ENCODE peak calls at places on chromosome 10, in four cellular contexts. K is cardiac muscle cell, X is heart left ventricle, R is keratinocyte. E is an unnamed sample.

GRCh38 chr10:71600856-71601255 is 118.7 kb downstream of the C10orf105 start:
- DNase-seq in K (no peak), X (no peak), R (no peak), E (no peak)

GRCh38 chr10:80511984-80512634 is 25.6 kb upstream of the SH2D4B start:
- DNase-seq in K (no peak), X (no peak), R (no peak), E (no peak)

GRCh38 chr10:8794860-8795259 is 740.4 kb downstream of the GATA3 start:
- DNase-seq in K (no peak), X (no peak), R (no peak), E (no peak)

GRCh38 chr10:79060641-79061255 is 8.0 kb upstream of the ZMIZ1 start:
- DNase-seq in K (no peak), X (no peak), R (no peak), E (no peak)

GRCh38 chr10:67612156-67612555 is 83.8 kb downstream of the CTNNA3 start:
- DNase-seq in K (no peak), X (no peak), R (no peak), E (no peak)

GRCh38 chr10:32005050-32005449 is 51.2 kb downstream of the KIF5B start:
- DNase-seq in K (peak), X (no peak), R (no peak), E (peak)

GRCh38 chr10:92103376-92104084 is 180.0 kb downstream of the BTAF1 start:
- DNase-seq in K (no peak), X (no peak), R (no peak), E (no peak)

GRCh38 chr10:122494833-122495232 is 33.5 kb downstream of the HTRA1 start:
- DNase-seq in K (no peak), X (no peak), R (no peak), E (no peak)

GRCh38 chr10:79342811-79343541 is 4.3 kb upstream of the PPIF start:
- DNase-seq in K (peak), X (no peak), R (no peak), E (no peak)

GRCh38 chr10:46549171-46550075 is 7.0 kb downstream of the GPRIN2 start:
- DNase-seq in K (no peak), X (peak), R (no peak), E (no peak)

GRCh38 chr10:108180883-108181282 is 1016.4 kb upstream of the SORCS1 start:
- DNase-seq in K (no peak), X (no peak), R (no peak), E (peak)

GRCh38 chr10:34010891-34011290 is 676.4 kb upstream of the NRP1 start:
- DNase-seq in K (no peak), X (no peak), R (no peak), E (no peak)

GRCh38 chr10:26407406-26407969 is 30.7 kb upstream of the APBB1IP start:
- DNase-seq in K (no peak), X (no peak), R (no peak), E (peak)

GRCh38 chr10:132069849-132070182 is 4.1 kb downstream of the JAKMIP3 start:
- DNase-seq in K (no peak), X (no peak), R (no peak), E (no peak)

GRCh38 chr10:88194041-88194887 is 330.8 kb downstream of the PTEN start:
- DNase-seq in K (no peak), X (no peak), R (no peak), E (no peak)

GRCh38 chr10:31927597-31928530 is 767 bp downstream of the ARHGAP12 start:
- DNase-seq in K (peak), X (peak), R (no peak), E (peak)

GRCh38 chr10:110168601-110169481 is 38.6 kb upstream of the MXI1 start:
- DNase-seq in K (peak), X (no peak), R (no peak), E (peak)

GRCh38 chr10:6406220-6407033 is 173.6 kb downstream of the PRKCQ start:
- DNase-seq in K (no peak), X (no peak), R (no peak), E (no peak)

GRCh38 chr10:87656431-87657072 is 3.1 kb upstream of the PAPSS2 start:
- DNase-seq in K (peak), X (no peak), R (no peak), E (peak)

GRCh38 chr10:57023626-57024025 is 662.6 kb upstream of the ZWINT start:
- DNase-seq in K (no peak), X (no peak), R (no peak), E (no peak)

GRCh38 chr10:61789031-61789430 is 112.5 kb upstream of the ARID5B start:
- DNase-seq in K (no peak), X (no peak), R (no peak), E (no peak)

GRCh38 chr10:114708717-114709352 is 50.8 kb upstream of the ABLIM1 start:
- DNase-seq in K (no peak), X (no peak), R (no peak), E (peak)

GRCh38 chr10:34580643-34581042 is 234.5 kb downstream of the PARD3 start:
- DNase-seq in K (no peak), X (no peak), R (peak), E (no peak)

GRCh38 chr10:48511855-48512191 is 93.0 kb downstream of the ARHGAP22 start:
- DNase-seq in K (no peak), X (no peak), R (no peak), E (no peak)

GRCh38 chr10:92696606-92697383 is 7.0 kb downstream of the HHEX start:
- DNase-seq in K (no peak), X (no peak), R (no peak), E (no peak)

GRCh38 chr10:17123961-17124360 is 5.7 kb downstream of the CUBN start:
- DNase-seq in K (no peak), X (no peak), R (no peak), E (peak)

GRCh38 chr10:75967491-75967890 is 536.1 kb downstream of the LRMDA start:
- DNase-seq in K (no peak), X (no peak), R (no peak), E (no peak)

GRCh38 chr10:76882245-76882644 is 755.4 kb downstream of the KCNMA1 start:
- DNase-seq in K (no peak), X (no peak), R (no peak), E (no peak)

GRCh38 chr10:66747451-66747850 is 178.4 kb upstream of the LRRTM3 start:
- DNase-seq in K (no peak), X (no peak), R (peak), E (peak)

GRCh38 chr10:131686781-131687419 is 213.9 kb upstream of the PPP2R2D start:
- DNase-seq in K (no peak), X (no peak), R (no peak), E (no peak)

GRCh38 chr10:19815036-19815435 is 1.2 kb upstream of the PLXDC2 start:
- DNase-seq in K (no peak), X (no peak), R (no peak), E (no peak)

GRCh38 chr10:32990811-32991210 is 32.8 kb upstream of the ITGB1 start:
- DNase-seq in K (no peak), X (no peak), R (no peak), E (no peak)

GRCh38 chr10:21807162-21807561 is 196.4 kb downstream of the DNAJC1 start:
- DNase-seq in K (peak), X (no peak), R (no peak), E (no peak)

GRCh38 chr10:75547391-75548298 is 116.2 kb downstream of the LRMDA start:
- DNase-seq in K (peak), X (no peak), R (no peak), E (peak)

DNA sequence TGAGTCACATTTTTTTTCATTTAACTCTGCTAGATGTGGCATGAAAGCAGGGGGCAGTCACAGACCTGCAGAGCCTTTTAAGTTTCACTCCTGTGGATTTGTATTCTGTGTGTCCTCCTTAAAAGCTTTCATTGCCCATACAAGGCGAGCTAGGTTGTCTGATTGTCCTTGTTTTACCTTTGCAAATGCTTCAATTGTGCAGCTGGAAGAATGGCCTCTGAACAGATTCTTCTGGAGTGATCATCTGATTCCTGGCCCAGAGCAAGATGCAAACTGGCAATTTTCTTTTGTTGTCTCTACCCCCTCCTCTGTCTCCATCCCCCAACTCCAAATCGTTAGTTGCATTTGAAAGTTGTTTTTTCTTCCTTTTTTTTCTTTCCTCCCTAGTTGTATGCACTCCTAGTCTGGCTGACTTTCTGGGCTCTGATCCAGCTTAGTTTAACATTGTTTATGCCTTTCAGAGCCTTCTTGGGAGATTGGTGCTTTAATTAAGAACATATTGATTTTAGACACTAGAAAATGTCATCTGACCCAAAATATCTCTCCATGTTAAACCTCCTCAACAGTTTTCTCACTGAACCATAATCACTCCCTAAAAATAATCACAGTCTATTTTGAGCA is 150.2 kb downstream of the REEP3 start:
- DNase-seq in K (no peak), X (no peak), R (no peak), E (peak)
- TF ChIP-seq CTCF in K (no peak), X (peak), R (no peak), E (no peak)

GRCh38 chr10:811379-811778 is 120.1 kb downstream of the LARP4B start:
- DNase-seq in K (no peak), X (no peak), R (no peak), E (no peak)

GRCh38 chr10:811781-812180 is 119.7 kb downstream of the LARP4B start:
- DNase-seq in K (no peak), X (no peak), R (no peak), E (no peak)

GRCh38 chr10:812787-813186 is 118.7 kb downstream of the LARP4B start:
- DNase-seq in K (no peak), X (no peak), R (no peak), E (no peak)

GRCh38 chr10:809671-810350 is 120.3 kb upstream of the DIP2C start:
- DNase-seq in K (peak), X (peak), R (no peak), E (no peak)

DNA sequence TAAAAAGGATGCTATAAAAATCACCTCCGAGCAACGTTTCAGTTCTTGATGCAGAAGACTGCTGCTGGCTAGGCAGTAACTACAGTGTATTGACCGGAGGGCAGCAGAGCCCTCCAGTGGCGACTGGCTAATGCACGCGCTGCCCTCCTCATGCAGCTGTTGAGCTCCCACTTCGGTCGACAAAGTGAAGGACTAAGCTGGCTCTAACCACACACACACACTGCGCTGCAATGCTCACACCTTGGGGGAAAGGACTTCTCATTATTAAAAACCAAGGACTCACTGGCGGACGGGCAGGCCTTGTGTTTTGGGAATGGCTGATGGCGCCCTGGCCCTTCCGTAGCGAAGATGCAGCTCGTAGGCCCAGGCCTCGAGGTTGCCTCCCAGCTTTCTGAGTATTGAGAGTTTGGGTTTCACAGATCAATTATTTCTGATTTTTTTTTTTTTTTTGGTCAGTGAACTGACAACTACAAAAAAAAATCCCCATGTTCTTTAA is 120.9 kb upstream of the DIP2C start:
- DNase-seq in K (peak), X (no peak), R (no peak), E (peak)
- TF ChIP-seq CTCF in K (peak), X (peak), R (no peak), E (peak)

DNA sequence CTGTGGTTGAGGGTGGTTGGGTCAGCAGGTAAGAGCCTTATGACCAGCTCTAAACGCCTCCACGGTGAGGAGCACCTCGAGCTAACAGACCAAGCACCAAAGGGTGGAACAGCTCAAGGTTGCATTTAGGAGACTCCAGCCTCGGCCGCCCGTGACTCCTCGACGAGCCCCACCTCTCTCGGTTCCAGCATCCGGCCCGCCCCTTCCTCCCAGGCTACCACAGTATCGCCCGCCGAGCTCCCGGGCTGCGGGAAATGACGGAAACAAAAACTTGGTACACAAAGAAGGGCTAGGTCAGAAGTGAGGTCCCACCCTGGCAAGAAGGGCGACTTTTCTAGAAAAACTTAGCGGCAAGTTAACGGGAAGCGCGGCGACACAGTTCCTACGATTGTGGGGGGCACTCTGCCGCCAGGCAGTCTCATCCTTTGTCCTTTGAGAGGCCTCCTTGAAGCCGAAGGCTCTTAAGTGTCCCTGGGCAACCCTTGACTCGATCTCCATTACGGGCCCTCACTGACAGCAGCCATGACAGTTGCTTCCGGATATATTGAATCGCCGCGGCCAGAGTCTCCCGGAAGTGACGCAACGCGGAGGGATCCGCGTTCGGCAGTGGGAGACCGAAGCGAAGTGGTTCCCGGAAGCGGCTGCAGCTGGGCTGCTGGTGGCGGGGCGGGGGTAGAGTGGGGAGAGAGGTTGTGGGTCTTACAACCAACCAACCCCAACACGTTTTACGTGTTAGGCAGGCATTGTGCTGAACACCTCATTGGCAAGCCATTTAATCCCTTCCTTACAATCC is 40.2 kb upstream of the ZNF518A start:
- DNase-seq in K (no peak), X (peak), R (peak), E (no peak)
- TF ChIP-seq CTCF in K (no peak), X (no peak), R (no peak), E (no peak)

GRCh38 chr10:119288574-119289001 is 81.2 kb downstream of the GRK5 start:
- DNase-seq in K (no peak), X (no peak), R (no peak), E (no peak)

GRCh38 chr10:119292968-119293367 is 85.6 kb downstream of the GRK5 start:
- DNase-seq in K (no peak), X (no peak), R (no peak), E (no peak)

GRCh38 chr10:119291223-119291900 is 84.0 kb downstream of the GRK5 start:
- DNase-seq in K (no peak), X (no peak), R (no peak), E (no peak)

GRCh38 chr10:119289227-119289925 is 82.0 kb downstream of the GRK5 start:
- DNase-seq in K (no peak), X (no peak), R (no peak), E (no peak)

GRCh38 chr10:119290301-119291036 is 83.1 kb downstream of the GRK5 start:
- DNase-seq in K (no peak), X (no peak), R (no peak), E (no peak)
- TF ChIP-seq CTCF in K (no peak), X (peak), R (peak), E (peak)

GRCh38 chr10:124731551-124731950 is 12.6 kb downstream of the FAM53B start:
- DNase-seq in K (no peak), X (no peak), R (no peak), E (no peak)
- TF ChIP-seq CTCF in K (no peak), X (no peak), R (no peak), E (no peak)

GRCh38 chr10:96719205-96719604 is 1.1 kb downstream of the PIK3AP1 start:
- DNase-seq in K (no peak), X (no peak), R (no peak), E (peak)

GRCh38 chr10:96718304-96718990 is 1.9 kb downstream of the PIK3AP1 start:
- DNase-seq in K (no peak), X (no peak), R (no peak), E (no peak)

GRCh38 chr10:96719850-96720421 is 378 bp downstream of the PIK3AP1 start:
- DNase-seq in K (peak), X (peak), R (no peak), E (peak)

GRCh38 chr10:96720422-96721206 is at the start of gene PIK3AP1:
- DNase-seq in K (peak), X (peak), R (no peak), E (peak)

GRCh38 chr10:96721207-96721572 is 876 bp upstream of the PIK3AP1 start:
- DNase-seq in K (no peak), X (no peak), R (no peak), E (no peak)
- TF ChIP-seq CTCF in K (no peak), X (no peak), R (no peak), E (no peak)

E was measured in hepatocyte.